ENCODE peak calls at places on chromosomes 6 and 20, in ten cellular contexts. M, J, V, W, Y, E, T, K, L and S are unnamed samples.

GRCh38 chr20:53387983-53388675 is 205.5 kb downstream of the ZNF217 start:
- DNase-seq in E (no peak), L (no peak), W (no peak), M (no peak), Y (no peak), K (no peak), T (no peak), J (no peak), V (no peak), S (no peak)

GRCh38 chr20:12198281-12198680 is 280.6 kb downstream of the BTBD3 start:
- DNase-seq in M (no peak), J (no peak), Y (no peak), L (no peak), W (no peak), E (no peak), V (no peak), T (no peak), K (no peak), S (no peak)

GRCh38 chr6:859936-860335 is 167.0 kb upstream of the EXOC2 start:
- DNase-seq in Y (no peak), L (no peak), K (no peak), J (no peak), T (no peak), E (no peak), V (no peak), M (no peak), W (no peak), S (no peak)

GRCh38 chr6:17001188-17001587 is 100.7 kb upstream of the STMND1 start:
- DNase-seq in M (no peak), T (peak), Y (no peak), W (no peak), K (no peak), E (no peak), V (no peak), L (peak), J (no peak), S (no peak)

GRCh38 chr6:12288844-12289654 is 1.1 kb upstream of the EDN1 start:
- DNase-seq in V (peak), Y (peak), T (no peak), K (peak), L (peak), M (peak), E (peak), J (no peak), W (no peak), S (peak)

GRCh38 chr6:2804516-2804915 is 37.1 kb downstream of the SERPINB1 start:
- DNase-seq in V (peak), M (no peak), Y (no peak), L (no peak), E (no peak), T (no peak), J (no peak), W (no peak), K (no peak), S (no peak)

GRCh38 chr6:11869656-11870340 is 91.2 kb upstream of the ADTRP start:
- DNase-seq in M (no peak), T (peak), J (no peak), W (no peak), E (peak), Y (no peak), L (peak), K (no peak), V (peak), S (no peak)

GRCh38 chr6:100846276-100846675 is 34.9 kb downstream of the ASCC3 start:
- DNase-seq in V (no peak), L (no peak), K (no peak), T (no peak), J (no peak), E (no peak), W (no peak), Y (no peak), M (no peak), S (no peak)

GRCh38 chr6:117986401-117986800 is 79.3 kb downstream of the SLC35F1 start:
- DNase-seq in E (no peak), L (no peak), J (no peak), M (no peak), T (no peak), V (peak), W (no peak), K (no peak), Y (no peak), S (no peak)

GRCh38 chr6:132633362-132633761 is 9.3 kb upstream of the TAAR2 start:
- DNase-seq in Y (no peak), T (no peak), L (no peak), E (no peak), W (no peak), K (no peak), J (no peak), M (no peak), V (no peak), S (no peak)

GRCh38 chr6:124943658-124944057 is 18.6 kb upstream of the RNF217 start:
- DNase-seq in T (no peak), E (no peak), M (no peak), Y (no peak), V (no peak), K (no peak), W (no peak), L (no peak), J (no peak), S (no peak)

GRCh38 chr6:157282279-157282678 is 41.0 kb downstream of the TMEM242 start:
- DNase-seq in L (no peak), K (no peak), T (no peak), V (no peak), Y (no peak), J (no peak), M (no peak), W (peak), E (no peak), S (no peak)

GRCh38 chr6:18154507-18155272 is at the start of gene TPMT:
- DNase-seq in V (peak), T (no peak), Y (peak), W (no peak), L (no peak), E (peak), K (no peak), J (no peak), M (no peak), S (no peak)

GRCh38 chr20:50415031-50415515 is 95.1 kb upstream of the PTPN1 start:
- DNase-seq in W (no peak), L (no peak), J (no peak), Y (no peak), V (peak), T (no peak), E (no peak), M (no peak), K (no peak), S (no peak)

GRCh38 chr6:99148111-99148510 is 200.4 kb upstream of the FBXL4 start:
- DNase-seq in L (no peak), J (no peak), V (no peak), E (no peak), W (no peak), Y (no peak), T (no peak), K (no peak), M (no peak), S (no peak)

GRCh38 chr20:61176874-61177273 is 75.2 kb upstream of the CDH4 start:
- DNase-seq in E (no peak), K (no peak), Y (no peak), W (no peak), M (no peak), L (no peak), T (no peak), V (no peak), J (no peak), S (no peak)

GRCh38 chr6:55182016-55182650 is 7.8 kb downstream of the HCRTR2 start:
- DNase-seq in T (no peak), M (no peak), W (no peak), L (no peak), E (no peak), Y (no peak), J (no peak), V (no peak), K (no peak), S (no peak)

GRCh38 chr20:47761478-47762047 is 23.7 kb downstream of the SULF2 start:
- DNase-seq in T (no peak), W (no peak), M (no peak), V (no peak), K (no peak), E (no peak), L (no peak), J (no peak), Y (no peak), S (no peak)

GRCh38 chr20:47762699-47763098 is 22.6 kb downstream of the SULF2 start:
- DNase-seq in J (no peak), M (no peak), V (no peak), K (no peak), E (no peak), L (no peak), Y (no peak), W (no peak), T (no peak), S (no peak)

GRCh38 chr20:47768016-47768953 is 17.0 kb downstream of the SULF2 start:
- DNase-seq in J (no peak), E (no peak), L (no peak), T (no peak), Y (no peak), V (peak), M (no peak), K (no peak), W (no peak), S (no peak)

GRCh38 chr20:47764154-47764734 is 21.0 kb downstream of the SULF2 start:
- DNase-seq in K (peak), W (no peak), L (no peak), J (no peak), E (no peak), Y (no peak), T (no peak), M (no peak), V (no peak), S (no peak)

DNA sequence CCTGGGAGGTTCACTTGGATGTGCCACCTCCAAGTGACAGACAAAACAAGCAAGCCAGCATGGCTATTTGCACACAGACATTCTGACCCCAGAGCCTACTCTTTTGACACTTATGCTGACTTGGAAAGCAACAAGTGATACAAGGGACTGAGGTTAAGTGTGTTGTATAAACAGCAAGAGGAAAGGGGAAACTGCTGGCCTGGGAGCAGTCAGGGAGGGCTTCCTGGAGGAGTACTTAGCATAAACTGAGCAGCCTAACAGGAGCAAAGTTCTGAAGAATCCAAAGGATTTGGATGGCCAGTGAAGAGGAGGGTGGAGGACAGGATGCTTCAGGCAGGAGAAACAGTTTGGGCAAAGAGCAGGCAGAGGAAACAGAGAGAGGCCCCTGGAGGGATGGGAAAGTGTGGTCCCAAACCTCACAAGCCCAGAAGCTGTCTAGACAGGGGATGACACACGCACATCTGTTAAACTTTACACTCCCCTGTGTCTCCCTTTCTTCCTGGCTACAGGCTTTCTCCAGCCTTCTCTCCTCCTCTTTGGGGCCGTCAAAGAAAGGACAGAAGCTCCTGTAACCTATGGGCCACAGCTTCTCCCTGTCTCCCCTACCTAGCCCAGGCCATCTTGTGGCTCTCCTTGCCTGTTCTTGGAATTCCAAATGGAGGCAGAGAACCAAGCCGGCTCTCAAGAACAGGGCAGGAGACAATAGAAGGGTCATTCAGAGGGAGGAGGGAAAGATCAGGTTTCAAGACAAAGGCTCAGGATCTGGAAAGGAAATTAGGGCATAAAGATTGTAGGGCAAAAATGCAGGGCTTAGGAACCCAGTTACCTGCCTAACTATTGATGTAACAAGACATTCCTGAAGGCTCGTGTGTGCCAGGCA is 19.3 kb downstream of the SULF2 start:
- DNase-seq in W (no peak), K (no peak), E (peak), Y (no peak), T (no peak), J (no peak), V (no peak), M (no peak), L (no peak), S (no peak)
- TF ChIP-seq CTCF in W (no peak), K (no peak), E (no peak), Y (no peak), T (no peak), J (no peak), V (no peak), M (no peak), L (no peak), S (no peak)

DNA sequence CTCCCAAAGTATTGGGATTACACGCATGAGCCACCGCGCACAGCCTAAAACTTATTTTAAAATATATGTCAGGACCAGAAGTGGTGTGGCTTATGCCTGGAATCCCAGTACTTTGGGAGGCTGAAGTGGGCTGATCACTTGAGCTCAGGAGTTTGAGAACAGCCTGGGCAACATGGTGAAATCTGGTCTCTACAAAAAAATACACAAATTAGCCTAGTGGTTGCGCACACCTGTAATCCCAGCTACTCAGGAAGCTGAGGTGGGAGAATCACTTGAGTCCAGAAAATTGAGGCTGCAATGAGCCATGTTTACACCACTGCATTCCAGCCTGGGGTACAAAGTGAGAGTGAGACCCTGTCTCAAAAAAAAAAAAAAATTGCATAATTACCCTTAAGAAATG is 13.7 kb downstream of the PXT1 start:
- DNase-seq in V (no peak), T (no peak), M (no peak), J (no peak), L (no peak), E (no peak), W (no peak), K (no peak), Y (no peak), S (no peak)
- TF ChIP-seq CTCF in V (no peak), T (peak), M (peak), J (no peak), L (peak), E (peak), W (no peak), K (no peak), Y (no peak), S (peak)

GRCh38 chr6:34066772-34067770 is 78.8 kb downstream of the GRM4 start:
- DNase-seq in K (no peak), E (no peak), T (no peak), Y (no peak), W (no peak), V (no peak), J (no peak), M (no peak), L (no peak), S (no peak)

GRCh38 chr6:34065470-34066283 is 80.2 kb downstream of the GRM4 start:
- DNase-seq in K (no peak), V (no peak), W (no peak), E (no peak), T (no peak), L (no peak), M (no peak), J (no peak), Y (no peak), S (no peak)

GRCh38 chr6:34066284-34066571 is 79.7 kb downstream of the GRM4 start:
- DNase-seq in K (no peak), J (no peak), T (no peak), V (no peak), M (no peak), E (no peak), W (no peak), Y (no peak), L (no peak), S (no peak)

GRCh38 chr6:34068462-34069044 is 77.3 kb downstream of the GRM4 start:
- DNase-seq in V (no peak), M (no peak), L (no peak), T (no peak), K (no peak), W (no peak), Y (no peak), J (no peak), E (peak), S (no peak)

DNA sequence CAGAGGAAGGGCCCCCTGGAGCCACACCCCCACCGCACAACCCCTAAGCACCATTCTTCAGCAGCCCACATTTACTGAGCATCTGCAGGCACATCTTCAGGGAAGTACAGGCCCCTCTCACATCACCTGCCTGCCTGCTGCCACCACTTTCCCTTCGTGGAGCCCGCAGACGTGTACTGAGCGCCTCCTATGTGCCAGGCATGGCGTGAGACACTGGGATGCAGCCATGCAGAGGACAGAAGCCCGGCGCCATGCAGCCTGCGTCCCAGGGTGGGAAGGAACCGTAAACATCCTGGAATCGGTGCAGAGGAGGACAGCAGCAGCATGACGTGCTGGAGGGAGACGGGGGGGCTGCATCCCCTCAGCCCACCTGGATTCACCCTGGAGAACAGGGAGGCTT is 78.1 kb downstream of the GRM4 start:
- DNase-seq in M (no peak), E (peak), Y (no peak), K (no peak), J (no peak), W (no peak), T (no peak), L (no peak), V (no peak), S (no peak)
- TF ChIP-seq CTCF in M (peak), E (peak), Y (no peak), K (no peak), J (no peak), W (no peak), T (no peak), L (no peak), V (no peak), S (no peak)

GRCh38 chr6:89311853-89312531 is 3.1 kb downstream of the GABRR2 start:
- DNase-seq in V (peak), E (peak), M (no peak), W (no peak), L (peak), T (peak), K (peak), Y (peak), J (no peak), S (peak)
- TF ChIP-seq CTCF in V (peak), E (peak), M (no peak), W (peak), L (no peak), T (peak), K (peak), Y (peak), J (peak), S (peak)

GRCh38 chr6:116629467-116630063 is 13.3 kb downstream of the RSPH4A start:
- DNase-seq in J (no peak), K (no peak), V (no peak), E (no peak), M (no peak), Y (no peak), T (no peak), L (no peak), W (no peak), S (no peak)

GRCh38 chr6:116631379-116631990 is 15.2 kb downstream of the RSPH4A start:
- DNase-seq in K (no peak), L (no peak), T (no peak), W (no peak), M (peak), E (peak), V (peak), J (no peak), Y (no peak), S (no peak)

GRCh38 chr6:116633685-116634084 is 17.4 kb downstream of the RSPH4A start:
- DNase-seq in K (no peak), Y (no peak), T (no peak), W (no peak), M (no peak), E (peak), L (no peak), V (no peak), J (no peak), S (no peak)
- TF ChIP-seq CTCF in K (peak), Y (no peak), T (peak), W (no peak), M (peak), E (peak), L (peak), V (no peak), J (no peak), S (no peak)

DNA sequence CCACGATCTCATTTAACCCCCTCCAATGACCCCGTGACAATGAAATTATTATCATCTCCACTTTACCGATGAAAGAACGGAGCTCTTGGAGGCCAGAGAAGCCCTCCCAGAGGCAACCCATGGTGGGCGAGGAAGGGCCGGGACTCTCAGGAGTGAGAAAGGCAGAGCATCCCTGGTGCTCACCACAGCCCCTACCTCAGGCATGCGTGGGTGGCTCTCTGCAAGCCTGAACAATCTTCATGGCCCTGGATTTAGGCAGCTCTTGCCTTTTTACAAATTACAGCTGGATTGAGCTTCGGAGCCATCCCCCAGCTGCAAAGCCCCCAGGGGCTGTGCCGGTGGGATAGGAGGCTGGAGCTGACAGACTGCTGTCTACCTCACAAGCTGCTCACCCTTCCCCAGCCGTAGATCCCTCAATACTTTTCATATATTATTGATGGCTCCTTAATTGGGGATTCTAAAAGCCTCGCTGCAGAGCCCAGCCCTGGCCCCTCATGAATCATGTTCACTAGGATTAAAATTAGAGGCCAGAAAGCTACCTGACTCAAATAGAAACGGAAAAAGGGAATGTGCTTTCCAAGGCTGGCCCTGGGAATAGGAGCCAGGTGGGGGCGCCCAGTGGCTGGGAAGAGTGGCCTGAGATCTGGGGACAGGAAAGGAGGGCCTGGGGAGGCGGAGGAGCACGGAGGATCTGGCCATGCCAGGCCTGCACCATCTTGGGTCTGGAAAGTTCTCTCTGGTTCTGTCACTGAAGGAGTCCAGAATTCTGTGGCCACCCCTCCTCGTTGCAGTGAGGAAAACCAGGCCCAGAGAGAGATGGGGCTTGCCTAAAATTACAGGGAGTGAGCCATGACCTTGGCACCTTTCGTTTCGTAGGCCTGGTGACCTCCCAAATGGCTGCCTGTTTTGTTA is 29.1 kb downstream of the CPNE5 start:
- DNase-seq in E (peak), K (no peak), T (no peak), Y (no peak), M (no peak), L (no peak), V (no peak), J (no peak), W (no peak), S (no peak)
- TF ChIP-seq CTCF in E (peak), K (no peak), T (no peak), Y (no peak), M (no peak), L (no peak), V (no peak), J (no peak), W (no peak), S (peak)

GRCh38 chr6:165889636-165890403 is 226.8 kb upstream of the PDE10A start:
- DNase-seq in V (peak), Y (peak), K (peak), E (peak), J (no peak), L (peak), T (no peak), M (no peak), W (no peak), S (no peak)
- TF ChIP-seq CTCF in V (peak), Y (peak), K (peak), E (peak), J (no peak), L (peak), T (peak), M (peak), W (peak), S (no peak)

DNA sequence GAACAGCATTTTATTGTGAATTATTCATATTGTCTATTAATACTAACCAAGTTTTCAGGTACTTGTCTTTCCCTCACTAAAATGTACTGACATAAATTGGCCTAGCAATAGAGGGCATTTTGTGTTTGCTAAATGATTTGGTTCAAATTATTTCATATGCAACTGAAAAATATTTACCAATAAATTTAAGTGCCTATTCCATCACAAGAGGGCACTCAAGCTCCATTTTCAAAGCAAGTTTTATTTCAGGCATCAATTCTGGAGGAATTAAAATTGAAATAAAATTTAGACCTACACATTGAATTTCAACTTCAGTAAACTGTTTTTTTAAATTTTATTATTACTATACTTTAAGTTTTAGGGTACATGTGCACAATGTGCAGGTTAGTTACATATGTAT is 114.3 kb upstream of the SYNCRIP start:
- DNase-seq in L (peak), W (no peak), V (no peak), M (no peak), Y (no peak), J (no peak), T (peak), E (peak), K (peak), S (no peak)
- TF ChIP-seq CTCF in L (peak), W (peak), V (peak), M (peak), Y (peak), J (peak), T (peak), E (peak), K (peak), S (no peak)